ENCODE peak calls at places on chromosomes 3 and 15, in four cellular contexts. One of them, this sample, is unnamed.

GRCh38 chr15:32721594-32721993 is 3.8 kb downstream of the GREM1 start:
- DNase-seq in mesendoderm: no peak
- DNase-seq in effector memory CD4-positive, alpha-beta T cell: no peak
- DNase-seq in pancreas: no peak
- DNase-seq in this sample: no peak

GRCh38 chr3:175672119-175672689 is 813.1 kb downstream of the NAALADL2 start:
- DNase-seq in mesendoderm: no peak
- DNase-seq in pancreas: no peak
- DNase-seq in effector memory CD4-positive, alpha-beta T cell: no peak
- DNase-seq in this sample: no peak

GRCh38 chr3:177220136-177220974 is 23.1 kb upstream of the TBL1XR1 start:
- DNase-seq in pancreas: no peak
- DNase-seq in effector memory CD4-positive, alpha-beta T cell: no peak
- DNase-seq in mesendoderm: no peak
- DNase-seq in this sample: no peak

GRCh38 chr3:8841472-8841871 is 72.1 kb upstream of the OXTR start:
- DNase-seq in mesendoderm: no peak
- DNase-seq in effector memory CD4-positive, alpha-beta T cell: no peak
- DNase-seq in pancreas: no peak
- DNase-seq in this sample: no peak

GRCh38 chr15:98581715-98582114 is 66.6 kb upstream of the IGF1R start:
- DNase-seq in effector memory CD4-positive, alpha-beta T cell: no peak
- DNase-seq in mesendoderm: no peak
- DNase-seq in pancreas: no peak
- DNase-seq in this sample: no peak

GRCh38 chr15:99421172-99421656 is 144.6 kb upstream of the MEF2A start:
- DNase-seq in pancreas: no peak
- DNase-seq in effector memory CD4-positive, alpha-beta T cell: no peak
- DNase-seq in mesendoderm: no peak
- DNase-seq in this sample: peak; percentile 72

GRCh38 chr3:126197854-126198584 is 17.6 kb upstream of the ALDH1L1 start:
- DNase-seq in mesendoderm: peak; percentile 86
- DNase-seq in pancreas: peak; percentile 78
- DNase-seq in effector memory CD4-positive, alpha-beta T cell: no peak
- DNase-seq in this sample: peak; percentile 79

GRCh38 chr3:172606021-172606420 is 82.8 kb upstream of the TNFSF10 start:
- DNase-seq in pancreas: no peak
- DNase-seq in effector memory CD4-positive, alpha-beta T cell: no peak
- DNase-seq in mesendoderm: no peak
- DNase-seq in this sample: no peak

GRCh38 chr3:229262-229661 is 32.7 kb downstream of the CHL1 start:
- DNase-seq in mesendoderm: peak; percentile 65
- DNase-seq in effector memory CD4-positive, alpha-beta T cell: no peak
- DNase-seq in pancreas: no peak
- DNase-seq in this sample: no peak

GRCh38 chr3:48219543-48219942 is 3.8 kb upstream of the CAMP start:
- DNase-seq in pancreas: no peak
- DNase-seq in mesendoderm: no peak
- DNase-seq in effector memory CD4-positive, alpha-beta T cell: no peak
- DNase-seq in this sample: no peak

GRCh38 chr15:74573987-74574386 is 33.0 kb downstream of the ARID3B start:
- DNase-seq in effector memory CD4-positive, alpha-beta T cell: no peak
- DNase-seq in mesendoderm: no peak
- DNase-seq in pancreas: no peak
- DNase-seq in this sample: no peak

GRCh38 chr3:12303532-12303931 is 14.7 kb downstream of the PPARG start:
- DNase-seq in effector memory CD4-positive, alpha-beta T cell: no peak
- DNase-seq in mesendoderm: no peak
- DNase-seq in pancreas: no peak
- DNase-seq in this sample: no peak

GRCh38 chr15:55237219-55238130 is 40.7 kb upstream of the RSL24D1 start:
- DNase-seq in mesendoderm: no peak
- DNase-seq in effector memory CD4-positive, alpha-beta T cell: no peak
- DNase-seq in pancreas: no peak
- DNase-seq in this sample: no peak

GRCh38 chr3:127488740-127489139 is 101.8 kb downstream of the TPRA1 start:
- DNase-seq in pancreas: no peak
- DNase-seq in mesendoderm: no peak
- DNase-seq in effector memory CD4-positive, alpha-beta T cell: no peak
- DNase-seq in this sample: no peak

GRCh38 chr3:139533781-139534443 is 5.6 kb downstream of the RBP1 start:
- DNase-seq in mesendoderm: no peak
- DNase-seq in pancreas: peak; percentile 59
- DNase-seq in effector memory CD4-positive, alpha-beta T cell: no peak
- DNase-seq in this sample: peak; percentile 60

GRCh38 chr15:85869124-85869523 is 74.4 kb upstream of the KLHL25 start:
- DNase-seq in pancreas: no peak
- DNase-seq in effector memory CD4-positive, alpha-beta T cell: no peak
- DNase-seq in mesendoderm: no peak
- DNase-seq in this sample: no peak

GRCh38 chr3:72171461-72171860 is 386.5 kb upstream of the PROK2 start:
- DNase-seq in effector memory CD4-positive, alpha-beta T cell: no peak
- DNase-seq in pancreas: no peak
- DNase-seq in mesendoderm: peak; percentile 24
- DNase-seq in this sample: no peak

GRCh38 chr15:40008061-40008460 is 30.9 kb downstream of the SRP14 start:
- DNase-seq in effector memory CD4-positive, alpha-beta T cell: no peak
- DNase-seq in mesendoderm: no peak
- DNase-seq in pancreas: no peak
- DNase-seq in this sample: no peak

GRCh38 chr15:34865531-34865930 is 70.2 kb upstream of the ACTC1 start:
- DNase-seq in effector memory CD4-positive, alpha-beta T cell: no peak
- DNase-seq in mesendoderm: no peak
- DNase-seq in pancreas: no peak
- DNase-seq in this sample: no peak

GRCh38 chr3:152383136-152383606 is 114.4 kb downstream of the MBNL1 start:
- DNase-seq in effector memory CD4-positive, alpha-beta T cell: no peak
- DNase-seq in mesendoderm: no peak
- DNase-seq in pancreas: no peak
- DNase-seq in this sample: no peak

GRCh38 chr3:152382312-152383135 is 113.8 kb downstream of the MBNL1 start:
- DNase-seq in mesendoderm: no peak
- DNase-seq in effector memory CD4-positive, alpha-beta T cell: no peak
- DNase-seq in pancreas: no peak
- DNase-seq in this sample: no peak

GRCh38 chr3:152386208-152386607 is 117.5 kb downstream of the MBNL1 start:
- DNase-seq in effector memory CD4-positive, alpha-beta T cell: no peak
- DNase-seq in pancreas: no peak
- DNase-seq in mesendoderm: no peak
- DNase-seq in this sample: no peak

GRCh38 chr3:152385761-152386160 is 117.0 kb downstream of the MBNL1 start:
- DNase-seq in pancreas: no peak
- DNase-seq in effector memory CD4-positive, alpha-beta T cell: no peak
- DNase-seq in mesendoderm: peak; percentile 14
- DNase-seq in this sample: no peak

GRCh38 chr3:152384412-152384811 is 115.7 kb downstream of the MBNL1 start:
- DNase-seq in effector memory CD4-positive, alpha-beta T cell: no peak
- DNase-seq in mesendoderm: no peak
- DNase-seq in pancreas: no peak
- DNase-seq in this sample: no peak
- H3K4me1 ChIP-seq in effector memory CD4-positive, alpha-beta T cell: peaks cover 39% of the 10 kb centered on the region
- H3K4me1 ChIP-seq in mesendoderm: no peaks in the 10 kb centered on the region
- H3K4me1 ChIP-seq in pancreas: peaks cover 13% of the 10 kb centered on the region
- H3K4me1 ChIP-seq in this sample: peaks cover 8% of the 10 kb centered on the region

GRCh38 chr3:110808630-110809029 is 263.0 kb upstream of the NECTIN3 start:
- DNase-seq in effector memory CD4-positive, alpha-beta T cell: no peak
- DNase-seq in mesendoderm: no peak
- DNase-seq in pancreas: no peak
- DNase-seq in this sample: no peak
- H3K4me1 ChIP-seq in effector memory CD4-positive, alpha-beta T cell: no peaks in the 10 kb centered on the region
- H3K4me1 ChIP-seq in mesendoderm: no peaks in the 10 kb centered on the region
- H3K4me1 ChIP-seq in pancreas: no peaks in the 10 kb centered on the region
- H3K4me1 ChIP-seq in this sample: no peaks in the 10 kb centered on the region

GRCh38 chr15:77017761-77018720 is 23.1 kb downstream of the PSTPIP1 start:
- DNase-seq in pancreas: no peak
- DNase-seq in mesendoderm: no peak
- DNase-seq in effector memory CD4-positive, alpha-beta T cell: no peak
- DNase-seq in this sample: peak; percentile 52
- H3K4me1 ChIP-seq in pancreas: no peaks in the 10 kb centered on the region
- H3K4me1 ChIP-seq in mesendoderm: no peaks in the 10 kb centered on the region
- H3K4me1 ChIP-seq in effector memory CD4-positive, alpha-beta T cell: peaks cover 84% of the 10 kb centered on the region
- H3K4me1 ChIP-seq in this sample: no peaks in the 10 kb centered on the region

GRCh38 chr15:31347067-31347975 is 20.7 kb downstream of the KLF13 start:
- DNase-seq in pancreas: no peak
- DNase-seq in effector memory CD4-positive, alpha-beta T cell: peak; percentile 73
- DNase-seq in mesendoderm: no peak
- DNase-seq in this sample: no peak
- H3K4me1 ChIP-seq in pancreas: peaks cover 22% of the 10 kb centered on the region
- H3K4me1 ChIP-seq in effector memory CD4-positive, alpha-beta T cell: peaks cover 96% of the 10 kb centered on the region
- H3K4me1 ChIP-seq in mesendoderm: no peaks in the 10 kb centered on the region
- H3K4me1 ChIP-seq in this sample: no peaks in the 10 kb centered on the region

GRCh38 chr3:124995460-124995994 is 60.3 kb downstream of the HEG1 start:
- DNase-seq in pancreas: no peak
- DNase-seq in mesendoderm: peak; percentile 60
- DNase-seq in effector memory CD4-positive, alpha-beta T cell: peak; percentile 5
- DNase-seq in this sample: peak; percentile 66
- H3K4me1 ChIP-seq in pancreas: peaks cover 15% of the 10 kb centered on the region
- H3K4me1 ChIP-seq in mesendoderm: no peaks in the 10 kb centered on the region
- H3K4me1 ChIP-seq in effector memory CD4-positive, alpha-beta T cell: no peaks in the 10 kb centered on the region
- H3K4me1 ChIP-seq in this sample: no peaks in the 10 kb centered on the region

This sample was measured in aorta.